ENCODE peak calls at places on chromosomes 7 and 10, in ten cellular contexts. N is ovary; B is endodermal cell; L is HepG2; C is thoracic aorta; J is CD4-positive, CD25-positive, alpha-beta regulatory T cell; A is upper lobe of right lung; V is aorta; K is brain microvascular endothelial cell; U is tibial artery. E is an unnamed sample.

GRCh38 chr7:45911311-45911710 is 9.8 kb downstream of the IGFBP3 start:
- DNase-seq in N (no peak), B (peak), L (no peak), C (no peak), J (no peak), A (no peak), V (no peak), K (no peak), U (no peak), E (no peak)

GRCh38 chr10:116723428-116724281 is 18.7 kb downstream of the HSPA12A start:
- DNase-seq in N (no peak), B (no peak), L (no peak), C (no peak), J (peak), A (no peak), V (no peak), K (no peak), U (peak), E (no peak)

GRCh38 chr7:38105874-38106483 is 72.1 kb upstream of the STARD3NL start:
- DNase-seq in N (peak), B (no peak), L (peak), C (no peak), J (no peak), A (no peak), V (no peak), K (peak), U (no peak), E (no peak)

GRCh38 chr10:21926358-21926890 is 77.1 kb downstream of the DNAJC1 start:
- DNase-seq in N (no peak), B (no peak), L (no peak), C (no peak), J (no peak), A (no peak), V (no peak), K (no peak), U (no peak), E (no peak)

GRCh38 chr10:53395449-53395848 is 622.9 kb upstream of the MBL2 start:
- DNase-seq in N (no peak), B (peak), L (no peak), C (no peak), J (no peak), A (no peak), V (no peak), K (no peak), U (no peak), E (no peak)

GRCh38 chr7:18541189-18541870 is 45.8 kb downstream of the HDAC9 start:
- DNase-seq in N (peak), B (no peak), L (no peak), C (peak), J (no peak), A (no peak), V (peak), K (no peak), U (peak), E (no peak)

GRCh38 chr7:93516834-93517233 is 57.7 kb downstream of the CALCR start:
- DNase-seq in N (no peak), B (no peak), L (no peak), C (no peak), J (no peak), A (no peak), V (no peak), K (no peak), U (no peak), E (no peak)

GRCh38 chr7:13524076-13524475 is 465.4 kb downstream of the ETV1 start:
- DNase-seq in N (no peak), B (no peak), L (no peak), C (no peak), J (no peak), A (no peak), V (no peak), K (no peak), U (no peak), E (no peak)

GRCh38 chr7:81845628-81846259 is 75.9 kb upstream of the HGF start:
- DNase-seq in N (no peak), B (no peak), L (no peak), C (no peak), J (no peak), A (no peak), V (no peak), K (no peak), U (no peak), E (no peak)

GRCh38 chr7:81842361-81842760 is 72.5 kb upstream of the HGF start:
- DNase-seq in N (no peak), B (no peak), L (no peak), C (no peak), J (no peak), A (no peak), V (no peak), K (no peak), U (no peak), E (no peak)

GRCh38 chr7:81851413-81851812 is 81.6 kb upstream of the HGF start:
- DNase-seq in N (no peak), B (no peak), L (no peak), C (no peak), J (no peak), A (no peak), V (no peak), K (no peak), U (no peak), E (no peak)

DNA sequence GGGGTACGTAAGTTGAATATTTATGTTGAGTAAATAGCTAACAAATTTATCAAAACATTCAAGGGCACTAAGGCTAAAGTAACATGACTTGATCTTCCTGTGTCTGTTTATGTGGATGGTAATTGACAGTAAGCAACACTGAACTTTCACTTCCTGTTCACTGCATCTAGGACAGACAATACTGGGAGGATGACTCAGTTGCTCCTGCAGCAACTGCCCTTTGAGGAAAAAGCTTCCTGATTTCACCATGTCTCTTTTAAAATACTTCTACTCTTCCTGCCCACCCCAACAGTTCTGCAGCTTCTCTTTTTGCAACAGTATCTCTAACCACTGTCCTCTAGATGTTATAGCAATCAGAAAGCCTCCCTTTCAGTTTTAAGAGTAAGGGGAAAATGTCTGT is 76.6 kb upstream of the HGF start:
- DNase-seq in N (no peak), B (no peak), L (no peak), C (no peak), J (no peak), A (no peak), V (no peak), K (peak), U (no peak), E (no peak)
- H3K27ac ChIP-seq in N (no peak), B (no peak), L (no peak), C (no peak), J (no peak), A (peak), V (no peak), K (no peak), U (no peak), E (no peak)

GRCh38 chr10:97279121-97279815 is 13.2 kb downstream of the ARHGAP19 start:
- DNase-seq in N (no peak), B (no peak), L (peak), C (no peak), J (no peak), A (no peak), V (no peak), K (peak), U (no peak), E (no peak)
- H3K27ac ChIP-seq in N (no peak), B (no peak), L (peak), C (peak), J (no peak), A (peak), V (no peak), K (peak), U (no peak), E (peak)

GRCh38 chr7:128755075-128755474 is 15.9 kb downstream of the CALU start:
- DNase-seq in N (no peak), B (no peak), L (no peak), C (no peak), J (no peak), A (no peak), V (no peak), K (no peak), U (no peak), E (no peak)
- H3K27ac ChIP-seq in N (no peak), B (no peak), L (no peak), C (no peak), J (no peak), A (no peak), V (no peak), K (no peak), U (peak), E (no peak)

GRCh38 chr10:50516161-50516560 is 107.6 kb downstream of the SGMS1 start:
- DNase-seq in N (no peak), B (no peak), L (no peak), C (no peak), J (no peak), A (no peak), V (no peak), K (no peak), U (no peak), E (no peak)
- H3K27ac ChIP-seq in N (no peak), B (no peak), L (no peak), C (no peak), J (no peak), A (no peak), V (no peak), K (no peak), U (no peak), E (no peak)

E was measured in RWPE2.